ENCODE peak calls at places on chromosomes 2 and 18, in nine cellular contexts. E is CD8-positive, alpha-beta memory T cell; L is prostate gland; T is esophagus muscularis mucosa; F is heart right ventricle; B is psoas muscle; G is MM.1S; Z is tibial nerve; D is CD4-positive, CD25-positive, alpha-beta regulatory T cell. X is an unnamed sample. For H3K4me1 and H3K27me3, the result is how much of the 10 kb centered on the place peaks cover.

GRCh38 chr2:202519453-202519852 is 115.3 kb upstream of the FAM117B start:
- DNase-seq in E (no peak), L (no peak), T (no peak), F (no peak), B (no peak), G (no peak), Z (no peak), D (no peak), X (no peak)

GRCh38 chr18:79245517-79246001 is 150.2 kb upstream of the NFATC1 start:
- DNase-seq in E (peak), L (no peak), T (no peak), F (no peak), B (no peak), G (no peak), Z (no peak), D (peak), X (no peak)

GRCh38 chr2:69062307-69062706 is 49.3 kb downstream of the ANTXR1 start:
- DNase-seq in E (no peak), L (no peak), T (no peak), F (no peak), B (no peak), G (no peak), Z (no peak), D (no peak), X (no peak)

GRCh38 chr2:235255716-235256115 is 238.1 kb upstream of the AGAP1 start:
- DNase-seq in E (no peak), L (no peak), T (no peak), F (no peak), B (peak), G (no peak), Z (no peak), D (no peak), X (no peak)

GRCh38 chr2:238101891-238102841 is 2.0 kb downstream of the ESPNL start:
- DNase-seq in E (no peak), L (no peak), T (no peak), F (no peak), B (peak), G (no peak), Z (peak), D (no peak), X (no peak)

GRCh38 chr2:25310965-25311865 is 30.5 kb downstream of the DNMT3A start:
- DNase-seq in E (no peak), L (peak), T (no peak), F (peak), B (no peak), G (no peak), Z (no peak), D (no peak), X (no peak)

GRCh38 chr18:79845164-79845563 is 47.4 kb downstream of the KCNG2 start:
- DNase-seq in E (no peak), L (no peak), T (peak), F (no peak), B (no peak), G (no peak), Z (no peak), D (no peak), X (no peak)

GRCh38 chr2:64177315-64177714 is 33.1 kb upstream of the PELI1 start:
- DNase-seq in E (no peak), L (no peak), T (no peak), F (no peak), B (no peak), G (no peak), Z (no peak), D (no peak), X (no peak)

GRCh38 chr2:1134629-1135028 is 184.0 kb downstream of the SNTG2 start:
- DNase-seq in E (no peak), L (no peak), T (no peak), F (no peak), B (no peak), G (no peak), Z (no peak), D (no peak), X (no peak)

GRCh38 chr2:203122317-203122998 is 107.8 kb downstream of the NBEAL1 start:
- DNase-seq in E (no peak), L (no peak), T (no peak), F (no peak), B (no peak), G (no peak), Z (no peak), D (no peak), X (no peak)

GRCh38 chr2:44118257-44118656 is 50.4 kb upstream of the PPM1B start:
- DNase-seq in E (no peak), L (no peak), T (no peak), F (no peak), B (no peak), G (no peak), Z (no peak), D (no peak), X (no peak)

GRCh38 chr2:240143801-240144648 is 3.6 kb upstream of the OTOS start:
- DNase-seq in E (peak), L (peak), T (no peak), F (peak), B (peak), G (peak), Z (peak), D (peak), X (peak)

GRCh38 chr18:51656249-51656648 is 458.8 kb upstream of the MEX3C start:
- DNase-seq in E (no peak), L (no peak), T (no peak), F (no peak), B (no peak), G (no peak), Z (no peak), D (no peak), X (no peak)

GRCh38 chr2:154507186-154507585 is 191.3 kb upstream of the KCNJ3 start:
- DNase-seq in E (no peak), L (no peak), T (no peak), F (no peak), B (no peak), G (no peak), Z (no peak), D (no peak), X (no peak)

GRCh38 chr2:20600756-20601325 is 50.1 kb downstream of the HS1BP3 start:
- DNase-seq in E (no peak), L (no peak), T (no peak), F (no peak), B (no peak), G (no peak), Z (no peak), D (no peak), X (no peak)

GRCh38 chr2:55133467-55134315 is 83.4 kb upstream of the RTN4 start:
- DNase-seq in E (peak), L (peak), T (no peak), F (peak), B (no peak), G (peak), Z (no peak), D (peak), X (peak)

GRCh38 chr18:36265035-36265434 is 32.5 kb upstream of the FHOD3 start:
- DNase-seq in E (no peak), L (no peak), T (peak), F (no peak), B (no peak), G (no peak), Z (no peak), D (no peak), X (no peak)

GRCh38 chr18:24809173-24809955 is 348.9 kb downstream of the HRH4 start:
- DNase-seq in E (no peak), L (no peak), T (no peak), F (no peak), B (no peak), G (no peak), Z (no peak), D (no peak), X (no peak)

GRCh38 chr18:42706618-42707017 is 408.9 kb downstream of the RIT2 start:
- DNase-seq in E (no peak), L (peak), T (no peak), F (no peak), B (no peak), G (no peak), Z (no peak), D (no peak), X (no peak)

GRCh38 chr2:88148929-88149438 is 21.1 kb upstream of the FABP1 start:
- DNase-seq in E (no peak), L (no peak), T (no peak), F (no peak), B (no peak), G (no peak), Z (no peak), D (no peak), X (no peak)

GRCh38 chr2:169965495-169965894 is 138.2 kb downstream of the UBR3 start:
- DNase-seq in E (no peak), L (no peak), T (no peak), F (no peak), B (no peak), G (no peak), Z (no peak), D (no peak), X (no peak)

GRCh38 chr2:34738691-34739090 is 1139.6 kb upstream of the FAM98A start:
- DNase-seq in E (no peak), L (no peak), T (no peak), F (no peak), B (no peak), G (no peak), Z (no peak), D (no peak), X (no peak)

GRCh38 chr2:120803085-120803484 is 67.4 kb downstream of the GLI2 start:
- DNase-seq in E (no peak), L (no peak), T (no peak), F (no peak), B (no peak), G (no peak), Z (no peak), D (no peak), X (no peak)

GRCh38 chr2:218396688-218397501 is 2.8 kb upstream of the CTDSP1 start:
- DNase-seq in E (peak), L (peak), T (peak), F (peak), B (peak), G (no peak), Z (peak), D (peak), X (peak)

GRCh38 chr18:4888251-4888650 is 308.8 kb downstream of the AKAIN1 start:
- DNase-seq in E (no peak), L (no peak), T (no peak), F (no peak), B (no peak), G (no peak), Z (no peak), D (no peak), X (no peak)

GRCh38 chr18:58466636-58467205 is 162.2 kb downstream of the ALPK2 start:
- DNase-seq in E (no peak), L (no peak), T (no peak), F (no peak), B (no peak), G (no peak), Z (no peak), D (no peak), X (no peak)

GRCh38 chr18:6835345-6835744 is 105.8 kb downstream of the ARHGAP28 start:
- DNase-seq in E (no peak), L (no peak), T (no peak), F (no peak), B (no peak), G (no peak), Z (no peak), D (no peak), X (no peak)

GRCh38 chr2:148674063-148675020 is 29.8 kb downstream of the EPC2 start:
- DNase-seq in E (peak), L (no peak), T (no peak), F (no peak), B (no peak), G (peak), Z (no peak), D (peak), X (no peak)

GRCh38 chr2:238499731-238500570 is 73.2 kb downstream of the ASB1 start:
- DNase-seq in E (no peak), L (no peak), T (no peak), F (no peak), B (peak), G (no peak), Z (no peak), D (no peak), X (no peak)

GRCh38 chr2:121099329-121100318 is 185.4 kb downstream of the TFCP2L1 start:
- DNase-seq in E (no peak), L (no peak), T (no peak), F (peak), B (no peak), G (no peak), Z (no peak), D (no peak), X (peak)

GRCh38 chr2:75157435-75157834 is 41.9 kb downstream of the TACR1 start:
- DNase-seq in E (no peak), L (no peak), T (peak), F (no peak), B (no peak), G (no peak), Z (no peak), D (no peak), X (no peak)

GRCh38 chr2:121284424-121285076 is 452 bp downstream of the TFCP2L1 start:
- DNase-seq in E (no peak), L (no peak), T (no peak), F (no peak), B (no peak), G (no peak), Z (no peak), D (no peak), X (no peak)

GRCh38 chr2:8457092-8457481 is 224.8 kb upstream of the ID2 start:
- DNase-seq in E (peak), L (no peak), T (no peak), F (no peak), B (no peak), G (no peak), Z (no peak), D (peak), X (no peak)

DNA sequence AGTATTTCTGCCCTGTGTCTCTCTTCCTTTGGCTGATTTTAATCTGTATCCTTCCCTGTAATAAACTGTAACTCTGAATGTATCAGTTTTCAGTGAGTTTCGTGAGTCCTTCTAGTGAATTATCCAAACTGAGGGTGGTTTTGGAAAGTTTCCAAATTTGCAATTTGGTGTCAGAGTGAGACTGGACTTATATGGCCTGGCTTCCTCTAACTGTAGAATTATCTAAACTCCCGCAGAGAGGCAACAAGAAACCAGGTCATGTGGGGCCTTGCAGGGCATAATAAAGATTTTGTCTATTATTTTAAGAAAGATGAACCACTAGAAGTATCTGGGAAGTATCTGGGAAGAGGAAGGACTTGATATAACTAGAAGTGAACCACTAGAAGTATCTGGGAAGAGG is 95.3 kb upstream of the RNF152 start:
- DNase-seq in E (no peak), L (no peak), T (no peak), F (no peak), B (no peak), G (no peak), Z (no peak), D (no peak), X (no peak)
- H3K4me1 ChIP-seq in E (under half), L (under half), T (under half), F (under half), B (under half), G (under half), Z (under half), D (under half), X (under half)

GRCh38 chr2:152594792-152595191 is 122.5 kb downstream of the PRPF40A start:
- DNase-seq in E (no peak), L (peak), T (peak), F (peak), B (peak), G (no peak), Z (peak), D (no peak), X (no peak)
- H3K27ac ChIP-seq in E (no peak), L (peak), T (peak), F (peak), B (peak), G (no peak), Z (peak), D (no peak), X (no peak)

GRCh38 chr18:31042068-31042390 is 513 bp downstream of the DSC3 start:
- DNase-seq in E (no peak), L (peak), T (no peak), F (no peak), B (peak), G (no peak), Z (no peak), D (no peak), X (no peak)

GRCh38 chr18:31044926-31045325 is 2.4 kb upstream of the DSC3 start:
- DNase-seq in E (no peak), L (no peak), T (no peak), F (no peak), B (no peak), G (no peak), Z (no peak), D (no peak), X (no peak)

GRCh38 chr18:31045599-31045998 is 3.1 kb upstream of the DSC3 start:
- DNase-seq in E (no peak), L (no peak), T (no peak), F (no peak), B (no peak), G (no peak), Z (no peak), D (no peak), X (no peak)

GRCh38 chr18:31042391-31043181 is at the start of gene DSC3:
- DNase-seq in E (no peak), L (peak), T (no peak), F (no peak), B (peak), G (no peak), Z (no peak), D (no peak), X (no peak)

DNA sequence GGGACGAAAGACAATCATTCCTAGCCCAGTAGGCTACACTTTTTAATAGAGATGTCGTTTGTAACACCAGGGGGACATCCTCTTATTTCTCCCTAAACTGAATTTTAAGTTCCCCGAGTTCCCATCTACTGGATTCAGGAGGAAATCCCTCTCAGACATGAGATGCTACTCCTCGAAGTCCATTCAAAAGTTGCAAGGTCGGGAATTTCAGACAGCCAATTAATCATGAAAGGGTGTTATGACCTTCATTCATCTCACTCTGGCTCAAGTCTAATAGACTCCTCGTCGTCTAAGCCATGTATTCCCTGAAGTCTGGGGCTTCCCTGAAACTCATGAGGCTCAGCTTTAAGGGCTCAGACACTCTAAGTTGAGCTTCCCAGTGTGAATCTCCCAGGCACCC is 1.2 kb upstream of the DSC3 start:
- DNase-seq in E (no peak), L (no peak), T (no peak), F (no peak), B (no peak), G (no peak), Z (no peak), D (no peak), X (no peak)
- H3K27me3 ChIP-seq in E (under half), L (under half), T (half or more), F (half or more), B (under half), G (under half), Z (under half), D (under half), X (under half)

DNA sequence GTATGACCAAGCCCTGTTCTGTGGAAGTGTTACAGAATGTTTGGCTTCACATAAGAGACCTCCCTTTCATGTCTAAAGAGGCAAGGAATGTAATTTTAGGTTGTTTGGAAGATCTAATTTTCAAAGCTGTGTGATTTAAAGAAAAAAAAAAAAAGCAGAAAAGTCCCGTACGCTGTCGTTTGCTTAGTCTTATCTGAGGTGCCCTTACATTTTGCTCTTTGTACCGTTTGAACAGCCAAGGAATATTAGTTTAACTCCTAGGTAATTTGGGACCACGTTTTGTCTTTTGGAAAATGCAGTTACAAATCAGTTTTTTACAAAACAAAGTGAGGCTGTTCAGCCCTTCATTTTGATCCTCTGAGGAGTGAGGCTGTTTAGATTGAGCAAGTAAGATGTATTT is 136.0 kb downstream of the FMNL2 start:
- DNase-seq in E (no peak), L (no peak), T (no peak), F (no peak), B (no peak), G (no peak), Z (no peak), D (no peak), X (no peak)
- H3K4me1 ChIP-seq in E (under half), L (under half), T (under half), F (under half), B (half or more), G (under half), Z (half or more), D (under half), X (under half)

GRCh38 chr2:96888082-96889011 is 18.5 kb upstream of the SEMA4C start:
- DNase-seq in E (no peak), L (peak), T (no peak), F (no peak), B (peak), G (no peak), Z (no peak), D (no peak), X (peak)

GRCh38 chr2:96890252-96890651 is 20.4 kb upstream of the SEMA4C start:
- DNase-seq in E (no peak), L (no peak), T (no peak), F (no peak), B (no peak), G (no peak), Z (no peak), D (no peak), X (no peak)

GRCh38 chr2:96891591-96892333 is 21.9 kb upstream of the SEMA4C start:
- DNase-seq in E (no peak), L (no peak), T (no peak), F (no peak), B (no peak), G (no peak), Z (no peak), D (no peak), X (no peak)

GRCh38 chr2:96893289-96894150 is 23.6 kb upstream of the SEMA4C start:
- DNase-seq in E (no peak), L (no peak), T (no peak), F (no peak), B (peak), G (no peak), Z (no peak), D (no peak), X (no peak)

DNA sequence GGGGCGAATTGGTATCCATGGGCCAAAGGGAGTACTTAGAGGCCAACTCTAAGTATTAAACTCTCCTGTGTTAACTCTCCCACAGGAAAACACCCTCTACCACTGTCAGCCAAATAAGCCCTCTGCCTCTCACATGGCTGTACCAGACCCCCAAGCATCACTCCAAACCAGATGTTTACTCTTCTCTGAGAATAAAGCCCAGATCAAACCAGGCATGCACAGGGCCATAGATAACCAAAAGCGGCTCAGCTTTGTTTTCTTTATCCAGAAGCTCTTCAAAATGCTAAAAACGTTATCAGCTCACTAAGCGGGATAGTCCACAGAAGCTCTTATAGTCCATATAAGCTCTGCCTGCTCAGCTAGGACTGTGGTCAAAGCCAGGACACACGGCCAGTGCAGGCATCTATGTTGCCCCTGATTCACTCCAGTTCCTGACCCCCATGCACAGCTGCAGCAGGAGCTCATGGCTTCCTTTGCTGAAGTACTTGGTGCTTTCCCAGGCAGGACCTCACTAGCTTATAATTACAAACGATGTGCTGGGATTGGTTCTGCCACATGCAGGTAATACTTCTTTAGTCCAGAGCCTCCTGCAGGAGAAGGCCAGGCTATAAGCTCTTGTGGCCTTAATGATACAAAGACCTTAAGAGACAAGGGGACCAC is 21.0 kb upstream of the SEMA4C start:
- DNase-seq in E (no peak), L (no peak), T (no peak), F (no peak), B (no peak), G (no peak), Z (no peak), D (no peak), X (no peak)
- H3K27ac ChIP-seq in E (peak), L (no peak), T (peak), F (no peak), B (peak), G (no peak), Z (peak), D (no peak), X (no peak)

GRCh38 chr2:136956050-136956449 is 190.7 kb downstream of the THSD7B start:
- DNase-seq in E (no peak), L (no peak), T (no peak), F (no peak), B (no peak), G (no peak), Z (no peak), D (no peak), X (no peak)

GRCh38 chr2:136957044-136957443 is 191.7 kb downstream of the THSD7B start:
- DNase-seq in E (no peak), L (no peak), T (no peak), F (no peak), B (no peak), G (no peak), Z (no peak), D (no peak), X (no peak)
- H3K27me3 ChIP-seq in E (under half), L (under half), T (under half), F (under half), B (under half), G (under half), Z (under half), D (under half), X (under half)